ENCODE peak calls at places on chromosomes 1 and 21, in four cellular contexts. One of them, this sample, is unnamed.

GRCh38 chr1:38009088-38009840 is 3.3 kb upstream of the UTP11 start:
- DNase-seq in GM13977: no peak
- DNase-seq in NCI-H460: no peak
- DNase-seq in lower lobe of right lung: no peak
- DNase-seq in this sample: peak

GRCh38 chr1:236868625-236869467 is 73.8 kb downstream of the MTR start:
- DNase-seq in GM13977: peak
- DNase-seq in NCI-H460: peak
- DNase-seq in lower lobe of right lung: no peak
- DNase-seq in this sample: peak

GRCh38 chr1:25517476-25518394 is 25.7 kb upstream of the LDLRAP1 start:
- DNase-seq in GM13977: no peak
- DNase-seq in NCI-H460: no peak
- DNase-seq in lower lobe of right lung: no peak
- DNase-seq in this sample: no peak

GRCh38 chr1:202245391-202245790 is 51.8 kb downstream of the LGR6 start:
- DNase-seq in GM13977: no peak
- DNase-seq in NCI-H460: no peak
- DNase-seq in lower lobe of right lung: peak
- DNase-seq in this sample: no peak

GRCh38 chr1:113928129-113928949 is 785 bp upstream of the HIPK1 start:
- DNase-seq in GM13977: peak
- DNase-seq in NCI-H460: no peak
- DNase-seq in lower lobe of right lung: no peak
- DNase-seq in this sample: no peak

GRCh38 chr1:37793773-37794371 is at the start of gene MANEAL:
- DNase-seq in GM13977: peak
- DNase-seq in NCI-H460: no peak
- DNase-seq in lower lobe of right lung: peak
- DNase-seq in this sample: peak

GRCh38 chr1:31012210-31012924 is 53.1 kb downstream of the PUM1 start:
- DNase-seq in GM13977: no peak
- DNase-seq in NCI-H460: no peak
- DNase-seq in lower lobe of right lung: no peak
- DNase-seq in this sample: no peak

GRCh38 chr1:96968582-96969378 is 247.2 kb downstream of the PTBP2 start:
- DNase-seq in GM13977: no peak
- DNase-seq in NCI-H460: no peak
- DNase-seq in lower lobe of right lung: no peak
- DNase-seq in this sample: peak

GRCh38 chr1:14763977-14764376 is 165.5 kb downstream of the KAZN start:
- DNase-seq in GM13977: no peak
- DNase-seq in NCI-H460: no peak
- DNase-seq in lower lobe of right lung: no peak
- DNase-seq in this sample: no peak

GRCh38 chr1:228737613-228738012 is 2.3 kb downstream of the RHOU start:
- DNase-seq in GM13977: no peak
- DNase-seq in NCI-H460: no peak
- DNase-seq in lower lobe of right lung: no peak
- DNase-seq in this sample: no peak

GRCh38 chr1:53331446-53332187 is 3.7 kb upstream of the LRP8 start:
- DNase-seq in GM13977: no peak
- DNase-seq in NCI-H460: no peak
- DNase-seq in lower lobe of right lung: no peak
- DNase-seq in this sample: no peak

GRCh38 chr21:21085206-21085605 is 87.0 kb downstream of the NCAM2 start:
- DNase-seq in GM13977: no peak
- DNase-seq in NCI-H460: no peak
- DNase-seq in lower lobe of right lung: no peak
- DNase-seq in this sample: no peak

GRCh38 chr1:35539824-35540261 is 17.4 kb downstream of the KIAA0319L start:
- DNase-seq in GM13977: peak
- DNase-seq in NCI-H460: no peak
- DNase-seq in lower lobe of right lung: no peak
- DNase-seq in this sample: peak

GRCh38 chr1:39761557-39762260 is 9.4 kb downstream of the OXCT2 start:
- DNase-seq in GM13977: no peak
- DNase-seq in NCI-H460: no peak
- DNase-seq in lower lobe of right lung: no peak
- DNase-seq in this sample: no peak

GRCh38 chr1:161915051-161915503 is 108.6 kb downstream of the OLFML2B start:
- DNase-seq in GM13977: peak
- DNase-seq in NCI-H460: no peak
- DNase-seq in lower lobe of right lung: no peak
- DNase-seq in this sample: no peak

GRCh38 chr1:49181033-49181432 is 404.3 kb upstream of the BEND5 start:
- DNase-seq in GM13977: no peak
- DNase-seq in NCI-H460: no peak
- DNase-seq in lower lobe of right lung: no peak
- DNase-seq in this sample: no peak

GRCh38 chr1:90558754-90559378 is 158.2 kb downstream of the BARHL2 start:
- DNase-seq in GM13977: no peak
- DNase-seq in NCI-H460: no peak
- DNase-seq in lower lobe of right lung: no peak
- DNase-seq in this sample: no peak

GRCh38 chr1:8854270-8854669 is 24.2 kb downstream of the ENO1 start:
- DNase-seq in GM13977: no peak
- DNase-seq in NCI-H460: no peak
- DNase-seq in lower lobe of right lung: no peak
- DNase-seq in this sample: no peak

GRCh38 chr1:7234471-7234755 is 449.2 kb downstream of the CAMTA1 start:
- DNase-seq in GM13977: no peak
- DNase-seq in NCI-H460: no peak
- DNase-seq in lower lobe of right lung: no peak
- DNase-seq in this sample: no peak

GRCh38 chr21:38261851-38262250 is 5.1 kb downstream of the KCNJ15 start:
- DNase-seq in GM13977: no peak
- DNase-seq in NCI-H460: no peak
- DNase-seq in lower lobe of right lung: no peak
- DNase-seq in this sample: no peak

GRCh38 chr1:71357708-71358107 is 276.9 kb upstream of the ZRANB2 start:
- DNase-seq in GM13977: no peak
- DNase-seq in NCI-H460: no peak
- DNase-seq in lower lobe of right lung: no peak
- DNase-seq in this sample: no peak

GRCh38 chr1:112092656-112093371 is 103.3 kb upstream of the KCND3 start:
- DNase-seq in GM13977: no peak
- DNase-seq in NCI-H460: no peak
- DNase-seq in lower lobe of right lung: no peak
- DNase-seq in this sample: no peak

This sample was measured in AG08395.